ENCODE peak calls at places on chromosomes 7 and 10, in four cellular contexts. F, G, V and H are unnamed samples.

GRCh38 chr10:64733980-64734379 is 1212.8 kb downstream of the REEP3 start:
- DNase-seq in V (no peak), F (no peak), G (peak), H (no peak)

GRCh38 chr10:49759787-49760551 is 2.2 kb downstream of the OGDHL start:
- DNase-seq in V (no peak), G (no peak), F (no peak), H (no peak)

GRCh38 chr7:78284945-78285344 is 486.4 kb downstream of the PHTF2 start:
- DNase-seq in G (no peak), F (no peak), V (no peak), H (no peak)

GRCh38 chr10:61750943-61751471 is 88.3 kb downstream of the CABCOCO1 start:
- DNase-seq in G (peak), V (peak), F (peak), H (peak)

GRCh38 chr7:153532321-153532720 is 519.9 kb upstream of the DPP6 start:
- DNase-seq in G (no peak), F (no peak), V (no peak), H (no peak)

GRCh38 chr10:27603104-27603503 is 99.0 kb downstream of the RAB18 start:
- DNase-seq in F (no peak), V (no peak), G (no peak), H (no peak)

GRCh38 chr7:34247468-34247867 is 342.1 kb downstream of the BMPER start:
- DNase-seq in V (no peak), G (no peak), F (no peak), H (no peak)

GRCh38 chr7:83005410-83005809 is 157.3 kb downstream of the PCLO start:
- DNase-seq in G (no peak), F (no peak), V (no peak), H (no peak)

GRCh38 chr7:156840134-156840533 is 52.8 kb downstream of the LMBR1 start:
- DNase-seq in G (peak), F (no peak), V (no peak), H (no peak)

GRCh38 chr7:94251-94801 is 98.0 kb upstream of the FAM20C start:
- DNase-seq in F (no peak), V (no peak), G (no peak), H (no peak)

GRCh38 chr7:31312864-31313263 is 27.7 kb downstream of the NEUROD6 start:
- DNase-seq in G (no peak), F (no peak), V (no peak), H (no peak)

GRCh38 chr7:19117870-19118608 is 603 bp upstream of the TWIST1 start:
- DNase-seq in F (no peak), G (no peak), V (no peak), H (no peak)

GRCh38 chr7:134030460-134030865 is 96.7 kb upstream of the LRGUK start:
- DNase-seq in F (no peak), G (no peak), V (no peak), H (no peak)

GRCh38 chr7:110871856-110872255 is 219.1 kb upstream of the LRRN3 start:
- DNase-seq in F (no peak), G (no peak), V (no peak), H (no peak)

GRCh38 chr10:33152750-33153149 is 181.7 kb downstream of the NRP1 start:
- DNase-seq in G (no peak), F (no peak), V (no peak), H (no peak)
- TF ChIP-seq SPI1 in G (no peak), F (no peak), V (no peak), H (no peak)

GRCh38 chr7:148912758-148913541 is 28.9 kb upstream of the EZH2 start:
- DNase-seq in F (no peak), V (peak), G (no peak), H (no peak)
- TF ChIP-seq SPI1 in F (no peak), V (no peak), G (no peak), H (no peak)

DNA sequence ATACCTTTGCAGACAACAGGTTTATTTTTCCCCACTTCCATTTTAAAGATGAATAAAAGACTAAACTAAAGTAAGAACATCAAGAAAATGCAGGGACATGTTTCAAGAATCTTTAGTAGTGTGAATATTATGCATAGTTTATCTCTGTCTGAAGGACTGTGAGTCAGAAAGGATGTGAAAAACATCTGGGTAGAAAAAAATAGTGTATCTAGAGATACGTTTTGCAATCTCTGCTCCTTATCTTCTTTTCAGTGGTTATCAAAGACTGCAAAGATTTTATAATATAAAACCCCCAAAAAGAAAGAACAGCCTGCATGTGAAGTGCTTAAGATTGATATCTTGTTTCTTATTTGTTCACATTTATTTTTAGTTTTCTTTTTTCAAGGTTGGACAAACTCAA is 101.9 kb upstream of the ARHGAP21 start:
- DNase-seq in V (no peak), G (no peak), F (no peak), H (no peak)
- TF ChIP-seq SPI1 in V (no peak), G (no peak), F (no peak), H (no peak)

DNA sequence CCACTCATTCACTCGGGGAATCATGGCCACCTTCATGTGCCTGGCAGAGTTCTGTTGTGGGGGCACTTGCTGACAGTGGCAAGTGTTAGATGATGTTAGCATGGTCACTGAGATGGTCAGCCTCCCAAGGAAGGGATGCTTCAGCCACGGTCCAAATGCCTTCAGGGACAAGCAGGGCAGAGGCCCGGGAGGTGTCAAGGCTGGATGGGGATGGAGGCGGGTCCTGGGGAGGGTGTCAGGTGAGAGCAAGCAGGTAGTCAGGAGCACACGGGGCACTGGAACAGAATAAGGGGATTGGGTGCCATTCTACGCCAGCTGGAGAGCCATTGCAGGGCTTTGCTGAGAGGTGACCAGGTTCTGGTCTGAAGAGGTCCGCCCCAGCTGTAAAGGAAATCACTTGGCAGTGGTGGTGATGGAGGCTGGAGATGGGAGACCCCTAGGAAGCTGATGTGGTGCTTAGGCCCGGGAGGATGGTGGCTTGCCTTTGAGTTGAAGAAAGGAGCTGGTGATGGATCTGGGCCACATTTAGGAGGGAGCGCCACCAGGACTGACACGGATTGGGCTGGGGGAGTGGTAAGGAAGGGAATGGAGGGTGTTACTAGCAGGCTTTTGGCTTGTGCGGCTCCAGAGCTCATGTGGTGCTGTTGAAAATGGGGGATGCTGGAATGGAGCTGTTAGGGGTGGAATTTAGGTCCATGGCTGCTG is 24.1 kb downstream of the AGAP3 start:
- DNase-seq in F (no peak), G (no peak), V (no peak), H (no peak)
- TF ChIP-seq SPI1 in F (no peak), G (no peak), V (no peak), H (no peak)

GRCh38 chr10:80165173-80165572 is 32.6 kb downstream of the PLAC9 start:
- DNase-seq in G (no peak), V (no peak), F (no peak), H (no peak)
- TF ChIP-seq SPI1 in G (no peak), V (no peak), F (no peak), H (no peak)

GRCh38 chr7:130943981-130944380 is 210.0 kb upstream of the KLF14 start:
- DNase-seq in F (no peak), V (no peak), G (no peak), H (no peak)
- TF ChIP-seq SPI1 in F (no peak), V (no peak), G (no peak), H (no peak)

GRCh38 chr7:17625038-17625437 is 315.3 kb downstream of the SNX13 start:
- DNase-seq in V (no peak), G (no peak), F (no peak), H (no peak)
- TF ChIP-seq SPI1 in V (no peak), G (no peak), F (no peak), H (no peak)

GRCh38 chr7:101743995-101744360 is 73.4 kb upstream of the CUX1 start:
- DNase-seq in V (no peak), F (peak), G (peak), H (no peak)
- TF ChIP-seq SPI1 in V (no peak), F (no peak), G (no peak), H (no peak)

DNA sequence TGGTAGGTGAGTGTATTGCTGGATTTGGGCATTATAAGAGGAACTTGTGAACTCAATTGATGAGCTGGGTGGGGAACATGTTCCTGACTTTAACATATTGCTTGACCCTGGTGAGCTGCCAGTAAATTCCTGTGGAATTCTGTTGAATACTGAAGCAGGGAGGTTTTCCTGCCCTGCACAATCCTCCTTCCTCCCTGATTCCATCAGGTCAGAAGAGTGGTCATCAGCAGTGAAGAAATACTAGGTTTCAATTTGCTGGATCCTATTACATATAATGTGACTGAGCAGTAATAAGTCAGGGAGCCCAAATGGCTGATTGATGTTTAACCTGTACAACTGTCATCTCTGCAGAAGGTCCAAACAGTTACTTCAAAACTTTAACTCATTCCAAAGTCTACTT is 581.2 kb downstream of the SUGCT start:
- DNase-seq in V (no peak), F (no peak), G (no peak), H (no peak)
- TF ChIP-seq SPI1 in V (no peak), F (no peak), G (no peak), H (no peak)

GRCh38 chr10:93468532-93469213 is 13.5 kb downstream of the MYOF start:
- DNase-seq in G (no peak), V (no peak), F (no peak), H (no peak)

GRCh38 chr10:93473161-93473560 is 9.0 kb downstream of the MYOF start:
- DNase-seq in F (no peak), V (no peak), G (no peak), H (no peak)

GRCh38 chr10:93469454-93469853 is 12.7 kb downstream of the MYOF start:
- DNase-seq in G (no peak), F (no peak), V (no peak), H (no peak)

GRCh38 chr10:93473804-93474472 is 8.2 kb downstream of the MYOF start:
- DNase-seq in G (no peak), F (no peak), V (no peak), H (no peak)

DNA sequence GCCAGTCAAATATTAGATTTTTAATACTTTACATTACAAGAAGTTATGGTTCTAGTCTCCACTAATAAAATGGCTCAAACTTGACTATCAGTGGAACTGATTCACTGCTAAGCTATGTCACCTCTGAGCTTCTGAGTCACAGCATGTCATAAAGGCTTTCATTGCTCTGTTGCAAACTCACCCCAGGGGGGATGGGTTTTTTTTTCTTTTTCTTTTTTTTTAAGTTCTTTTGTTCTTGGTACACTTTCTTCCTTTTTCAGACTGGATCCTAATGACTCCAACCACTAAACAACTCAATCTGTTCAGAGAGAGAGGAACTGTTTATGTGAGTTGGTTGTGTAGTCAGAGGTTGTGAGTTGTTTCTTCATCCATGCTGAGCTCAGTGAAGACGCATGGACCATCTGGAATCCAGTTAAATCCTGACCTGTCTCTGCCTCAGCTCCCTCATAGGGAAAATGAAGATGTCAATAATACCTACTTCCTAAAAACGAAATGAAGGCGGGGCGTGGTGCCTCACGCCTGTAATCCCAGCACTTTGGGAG is 11.0 kb downstream of the MYOF start:
- DNase-seq in G (no peak), V (no peak), F (no peak), H (no peak)
- TF ChIP-seq SPI1 in G (no peak), V (no peak), F (no peak), H (no peak)